ENCODE peak calls at places on chromosomes 13 and 19, in six cellular contexts. One of them, this sample, is unnamed.

GRCh38 chr19:802497-802887 is 5.2 kb downstream of the PTBP1 start:
- DNase-seq in midbrain: no peak
- DNase-seq in activated CD8-positive, alpha-beta T cell treated with anti-CD3 and anti-CD28 coated beads, Interleukin-2, amount 10 ng/mL, durations not matched to agents 7 days and 5 days: no peak
- DNase-seq in DMS53: no peak
- DNase-seq in NCI-H2107: no peak
- DNase-seq in progenitor cell of endocrine pancreas: no peak
- DNase-seq in this sample: no peak

GRCh38 chr19:13784731-13785452 is 10.4 kb upstream of the ZSWIM4 start:
- DNase-seq in progenitor cell of endocrine pancreas: peak
- DNase-seq in DMS53: peak
- DNase-seq in midbrain: peak
- DNase-seq in activated CD8-positive, alpha-beta T cell treated with anti-CD3 and anti-CD28 coated beads, Interleukin-2, amount 10 ng/mL, durations not matched to agents 7 days and 5 days: peak
- DNase-seq in NCI-H2107: no peak
- DNase-seq in this sample: peak

GRCh38 chr19:18156841-18157464 is 4.0 kb downstream of the PIK3R2 start:
- DNase-seq in midbrain: peak
- DNase-seq in NCI-H2107: peak
- DNase-seq in progenitor cell of endocrine pancreas: no peak
- DNase-seq in activated CD8-positive, alpha-beta T cell treated with anti-CD3 and anti-CD28 coated beads, Interleukin-2, amount 10 ng/mL, durations not matched to agents 7 days and 5 days: no peak
- DNase-seq in DMS53: peak
- DNase-seq in this sample: no peak

GRCh38 chr13:113802761-113803160 is 43.7 kb downstream of the TMEM255B start:
- DNase-seq in midbrain: no peak
- DNase-seq in activated CD8-positive, alpha-beta T cell treated with anti-CD3 and anti-CD28 coated beads, Interleukin-2, amount 10 ng/mL, durations not matched to agents 7 days and 5 days: no peak
- DNase-seq in NCI-H2107: no peak
- DNase-seq in progenitor cell of endocrine pancreas: no peak
- DNase-seq in DMS53: no peak
- DNase-seq in this sample: no peak

GRCh38 chr13:20408181-20408580 is 117.5 kb downstream of the CRYL1 start:
- DNase-seq in DMS53: no peak
- DNase-seq in midbrain: no peak
- DNase-seq in NCI-H2107: no peak
- DNase-seq in activated CD8-positive, alpha-beta T cell treated with anti-CD3 and anti-CD28 coated beads, Interleukin-2, amount 10 ng/mL, durations not matched to agents 7 days and 5 days: no peak
- DNase-seq in progenitor cell of endocrine pancreas: no peak
- DNase-seq in this sample: no peak

GRCh38 chr19:34963531-34964406 is at the start of gene ZNF792:
- DNase-seq in NCI-H2107: no peak
- DNase-seq in DMS53: peak
- DNase-seq in progenitor cell of endocrine pancreas: peak
- DNase-seq in activated CD8-positive, alpha-beta T cell treated with anti-CD3 and anti-CD28 coated beads, Interleukin-2, amount 10 ng/mL, durations not matched to agents 7 days and 5 days: peak
- DNase-seq in midbrain: peak
- DNase-seq in this sample: peak

GRCh38 chr19:2333807-2334211 is 5.3 kb downstream of the SPPL2B start:
- DNase-seq in activated CD8-positive, alpha-beta T cell treated with anti-CD3 and anti-CD28 coated beads, Interleukin-2, amount 10 ng/mL, durations not matched to agents 7 days and 5 days: no peak
- DNase-seq in midbrain: no peak
- DNase-seq in NCI-H2107: no peak
- DNase-seq in DMS53: no peak
- DNase-seq in progenitor cell of endocrine pancreas: no peak
- DNase-seq in this sample: no peak

GRCh38 chr13:33870046-33870668 is 52.2 kb downstream of the RFC3 start:
- DNase-seq in progenitor cell of endocrine pancreas: no peak
- DNase-seq in NCI-H2107: no peak
- DNase-seq in activated CD8-positive, alpha-beta T cell treated with anti-CD3 and anti-CD28 coated beads, Interleukin-2, amount 10 ng/mL, durations not matched to agents 7 days and 5 days: no peak
- DNase-seq in midbrain: no peak
- DNase-seq in DMS53: peak
- DNase-seq in this sample: no peak

GRCh38 chr13:19173752-19174151 is 7.9 kb downstream of the TUBA3C start:
- DNase-seq in progenitor cell of endocrine pancreas: no peak
- DNase-seq in DMS53: no peak
- DNase-seq in midbrain: no peak
- DNase-seq in activated CD8-positive, alpha-beta T cell treated with anti-CD3 and anti-CD28 coated beads, Interleukin-2, amount 10 ng/mL, durations not matched to agents 7 days and 5 days: no peak
- DNase-seq in NCI-H2107: no peak
- DNase-seq in this sample: no peak

GRCh38 chr13:114142640-114143490 is 10.4 kb upstream of the RASA3 start:
- DNase-seq in midbrain: no peak
- DNase-seq in progenitor cell of endocrine pancreas: no peak
- DNase-seq in NCI-H2107: peak
- DNase-seq in DMS53: peak
- DNase-seq in activated CD8-positive, alpha-beta T cell treated with anti-CD3 and anti-CD28 coated beads, Interleukin-2, amount 10 ng/mL, durations not matched to agents 7 days and 5 days: peak
- DNase-seq in this sample: no peak

GRCh38 chr19:30394481-30395151 is 22.4 kb downstream of the ZNF536 start:
- DNase-seq in activated CD8-positive, alpha-beta T cell treated with anti-CD3 and anti-CD28 coated beads, Interleukin-2, amount 10 ng/mL, durations not matched to agents 7 days and 5 days: no peak
- DNase-seq in progenitor cell of endocrine pancreas: no peak
- DNase-seq in DMS53: no peak
- DNase-seq in NCI-H2107: no peak
- DNase-seq in midbrain: no peak
- DNase-seq in this sample: no peak

GRCh38 chr19:50003810-50004419 is 21.3 kb downstream of the VRK3 start:
- DNase-seq in NCI-H2107: no peak
- DNase-seq in DMS53: peak
- DNase-seq in activated CD8-positive, alpha-beta T cell treated with anti-CD3 and anti-CD28 coated beads, Interleukin-2, amount 10 ng/mL, durations not matched to agents 7 days and 5 days: peak
- DNase-seq in progenitor cell of endocrine pancreas: no peak
- DNase-seq in midbrain: no peak
- DNase-seq in this sample: peak

GRCh38 chr13:112078216-112078615 is 11.3 kb downstream of the SOX1 start:
- DNase-seq in activated CD8-positive, alpha-beta T cell treated with anti-CD3 and anti-CD28 coated beads, Interleukin-2, amount 10 ng/mL, durations not matched to agents 7 days and 5 days: no peak
- DNase-seq in midbrain: no peak
- DNase-seq in NCI-H2107: no peak
- DNase-seq in DMS53: no peak
- DNase-seq in progenitor cell of endocrine pancreas: no peak
- DNase-seq in this sample: no peak

GRCh38 chr19:10193666-10194499 is 870 bp downstream of the DNMT1 start:
- DNase-seq in activated CD8-positive, alpha-beta T cell treated with anti-CD3 and anti-CD28 coated beads, Interleukin-2, amount 10 ng/mL, durations not matched to agents 7 days and 5 days: peak
- DNase-seq in midbrain: no peak
- DNase-seq in NCI-H2107: no peak
- DNase-seq in progenitor cell of endocrine pancreas: peak
- DNase-seq in DMS53: peak
- DNase-seq in this sample: no peak

This sample was measured in KG1.